ENCODE peak calls at places on chromosomes 7 and 10, in eight cellular contexts. S is SK-N-SH, M is hepatocyte, G is dermis microvascular lymphatic vessel endothelial cell, K is AG04450, V is NCI-H187, H is NCI-H774, Y is IMR-90. X is an unnamed sample.

GRCh38 chr7:2010551-2011265 is 222.0 kb downstream of the MAD1L1 start:
- DNase-seq in S (peak), M (no peak), G (no peak), K (no peak), V (no peak), H (no peak), Y (no peak), X (no peak)

GRCh38 chr7:74356589-74357315 is 67.5 kb downstream of the CLIP2 start:
- DNase-seq in S (no peak), M (no peak), G (peak), K (no peak), V (no peak), H (no peak), Y (peak), X (no peak)

GRCh38 chr7:41786943-41787342 is 84.1 kb upstream of the INHBA start:
- DNase-seq in S (no peak), M (no peak), G (no peak), K (no peak), V (no peak), H (no peak), Y (no peak), X (no peak)

GRCh38 chr10:49737474-49738201 is 24.5 kb downstream of the OGDHL start:
- DNase-seq in S (no peak), M (no peak), G (no peak), K (no peak), V (no peak), H (no peak), Y (no peak), X (peak)

GRCh38 chr7:138957217-138957616 is 24.0 kb downstream of the KIAA1549 start:
- DNase-seq in S (no peak), M (no peak), G (no peak), K (no peak), V (no peak), H (no peak), Y (no peak), X (no peak)

GRCh38 chr10:119616879-119617580 is 20.3 kb upstream of the TIAL1 start:
- DNase-seq in S (no peak), M (no peak), G (no peak), K (no peak), V (no peak), H (no peak), Y (no peak), X (peak)

GRCh38 chr10:50396491-50397311 is 145.4 kb upstream of the ASAH2 start:
- DNase-seq in S (no peak), M (no peak), G (no peak), K (no peak), V (no peak), H (no peak), Y (peak), X (peak)

GRCh38 chr10:71877818-71878217 is 26.8 kb upstream of the PSAP start:
- DNase-seq in S (no peak), M (no peak), G (no peak), K (no peak), V (no peak), H (no peak), Y (no peak), X (no peak)

GRCh38 chr7:148262721-148263229 is 327.8 kb upstream of the C7orf33 start:
- DNase-seq in S (peak), M (peak), G (peak), K (no peak), V (no peak), H (no peak), Y (peak), X (peak)

GRCh38 chr10:121281576-121281975 is 316.7 kb downstream of the FGFR2 start:
- DNase-seq in S (no peak), M (no peak), G (no peak), K (no peak), V (no peak), H (no peak), Y (no peak), X (no peak)

GRCh38 chr10:120606051-120606764 is 149.2 kb downstream of the PLPP4 start:
- DNase-seq in S (no peak), M (no peak), G (no peak), K (no peak), V (no peak), H (no peak), Y (no peak), X (no peak)

GRCh38 chr7:47100815-47101435 is 481.0 kb downstream of the TNS3 start:
- DNase-seq in S (peak), M (peak), G (peak), K (no peak), V (no peak), H (peak), Y (peak), X (peak)

GRCh38 chr10:93173867-93174845 is 100.5 kb downstream of the CYP26A1 start:
- DNase-seq in S (no peak), M (peak), G (no peak), K (no peak), V (no peak), H (no peak), Y (no peak), X (no peak)

GRCh38 chr10:46542567-46543323 is 13.7 kb downstream of the GPRIN2 start:
- DNase-seq in S (no peak), M (no peak), G (no peak), K (no peak), V (no peak), H (no peak), Y (no peak), X (no peak)

GRCh38 chr7:84949067-84949466 is 237.8 kb downstream of the SEMA3D start:
- DNase-seq in S (no peak), M (no peak), G (no peak), K (no peak), V (no peak), H (no peak), Y (peak), X (peak)

GRCh38 chr10:7706534-7707073 is 3.5 kb downstream of the ITIH2 start:
- DNase-seq in S (no peak), M (no peak), G (no peak), K (no peak), V (no peak), H (no peak), Y (no peak), X (no peak)

GRCh38 chr7:85204496-85204895 is 17.6 kb upstream of the SEMA3D start:
- DNase-seq in S (no peak), M (no peak), G (no peak), K (no peak), V (no peak), H (no peak), Y (no peak), X (no peak)

GRCh38 chr7:51367614-51367968 is 51.0 kb upstream of the COBL start:
- DNase-seq in S (no peak), M (no peak), G (no peak), K (no peak), V (no peak), H (no peak), Y (no peak), X (no peak)

GRCh38 chr10:68333452-68333851 is 724 bp upstream of the PBLD start:
- DNase-seq in S (no peak), M (no peak), G (no peak), K (no peak), V (no peak), H (no peak), Y (no peak), X (no peak)

GRCh38 chr7:69749358-69749757 is 151.1 kb downstream of the AUTS2 start:
- DNase-seq in S (no peak), M (no peak), G (no peak), K (no peak), V (no peak), H (no peak), Y (no peak), X (no peak)

GRCh38 chr10:86706977-86707376 is 38.7 kb downstream of the LDB3 start:
- DNase-seq in S (no peak), M (no peak), G (no peak), K (no peak), V (no peak), H (no peak), Y (no peak), X (no peak)

GRCh38 chr7:100600222-100601038 is 1.7 kb upstream of the PCOLCE start:
- DNase-seq in S (peak), M (no peak), G (no peak), K (no peak), V (no peak), H (no peak), Y (no peak), X (no peak)

GRCh38 chr7:112365551-112365950 is 84.7 kb upstream of the IFRD1 start:
- DNase-seq in S (no peak), M (no peak), G (no peak), K (no peak), V (no peak), H (no peak), Y (no peak), X (no peak)

GRCh38 chr7:115299379-115300038 is 377.6 kb downstream of the MDFIC start:
- DNase-seq in S (no peak), M (no peak), G (no peak), K (no peak), V (no peak), H (no peak), Y (no peak), X (no peak)

GRCh38 chr7:70695804-70696104 is 436.2 kb upstream of the GALNT17 start:
- DNase-seq in S (peak), M (no peak), G (no peak), K (no peak), V (no peak), H (no peak), Y (no peak), X (no peak)

GRCh38 chr7:150753239-150753638 is 16.0 kb downstream of the GIMAP5 start:
- DNase-seq in S (no peak), M (no peak), G (no peak), K (no peak), V (no peak), H (no peak), Y (no peak), X (no peak)

GRCh38 chr7:91946549-91946948 is 5.9 kb downstream of the AKAP9 start:
- DNase-seq in S (no peak), M (no peak), G (no peak), K (no peak), V (no peak), H (no peak), Y (no peak), X (no peak)

GRCh38 chr7:137081694-137082093 is 213.2 kb downstream of the CHRM2 start:
- DNase-seq in S (peak), M (peak), G (no peak), K (peak), V (no peak), H (no peak), Y (peak), X (no peak)